ENCODE peak calls at places on chromosomes 13 and 19, in six cellular contexts. O is upper lobe of left lung; R is aorta; S is cardiac muscle cell; M is CD8-positive, alpha-beta memory T cell; A is heart left ventricle. U is an unnamed sample. For H3K4me1, the result is how much of the 10 kb centered on the place peaks cover.

GRCh38 chr13:39590466-39591036 is 12.4 kb downstream of the LHFPL6 start:
- DNase-seq in R (no peak), S (no peak), A (no peak), O (no peak), M (no peak), U (no peak)

GRCh38 chr19:32404939-32405430 is 585 bp upstream of the DPY19L3 start:
- DNase-seq in S (peak), M (peak), O (peak), A (peak), R (peak), U (peak)

GRCh38 chr13:25943666-25944065 is 108.2 kb downstream of the SHISA2 start:
- DNase-seq in A (no peak), S (peak), M (no peak), O (no peak), R (no peak), U (peak)

GRCh38 chr13:41500501-41500900 is 43.2 kb downstream of the RGCC start:
- DNase-seq in A (no peak), R (no peak), M (no peak), S (no peak), O (peak), U (no peak)

GRCh38 chr19:30395283-30395682 is 23.1 kb downstream of the ZNF536 start:
- DNase-seq in R (no peak), O (no peak), A (no peak), M (no peak), S (no peak), U (no peak)

GRCh38 chr13:104953588-104953987 is 1581.9 kb downstream of the EFNB2 start:
- DNase-seq in R (no peak), S (peak), O (no peak), A (no peak), M (no peak), U (no peak)

GRCh38 chr13:112928958-112929777 is 39.8 kb upstream of the MCF2L start:
- DNase-seq in O (peak), A (peak), S (peak), R (peak), M (no peak), U (peak)

GRCh38 chr19:15367439-15367838 is 12.1 kb downstream of the AKAP8 start:
- DNase-seq in O (no peak), M (no peak), A (no peak), S (no peak), R (no peak), U (no peak)

GRCh38 chr13:99974939-99975561 is 3.5 kb upstream of the ZIC5 start:
- DNase-seq in R (no peak), O (no peak), A (no peak), M (no peak), S (no peak), U (no peak)

GRCh38 chr13:51832471-51833152 is 12.4 kb downstream of the TMEM272 start:
- DNase-seq in M (peak), A (peak), R (no peak), O (no peak), S (peak), U (peak)

GRCh38 chr13:43783820-43784219 is 3.0 kb downstream of the ENOX1 start:
- DNase-seq in O (no peak), A (no peak), M (no peak), R (no peak), S (peak), U (peak)

GRCh38 chr13:20428666-20429644 is 96.7 kb downstream of the CRYL1 start:
- DNase-seq in A (no peak), R (no peak), M (no peak), O (no peak), S (no peak), U (no peak)

GRCh38 chr13:77833331-77833863 is 85.2 kb downstream of the EDNRB start:
- DNase-seq in O (no peak), S (peak), M (no peak), A (no peak), R (no peak), U (peak)

GRCh38 chr13:70108276-70108845 is at the start of gene KLHL1:
- DNase-seq in A (no peak), R (no peak), S (no peak), O (no peak), M (no peak), U (no peak)

GRCh38 chr13:24220086-24220703 is 59.7 kb downstream of the SPATA13 start:
- DNase-seq in O (no peak), A (no peak), R (no peak), S (peak), M (peak), U (peak)

GRCh38 chr13:64505511-64505910 is 2724.6 kb downstream of the PCDH9 start:
- DNase-seq in A (no peak), S (peak), M (no peak), O (no peak), R (no peak), U (no peak)

GRCh38 chr13:51417716-51418115 is 35.1 kb downstream of the INTS6 start:
- DNase-seq in M (no peak), S (no peak), A (no peak), O (no peak), R (no peak), U (no peak)

GRCh38 chr19:11494634-11495285 is 10.9 kb downstream of the ZNF653 start:
- DNase-seq in M (no peak), S (no peak), A (no peak), R (no peak), O (peak), U (no peak)

GRCh38 chr19:2612619-2613249 is 89.8 kb downstream of the GNG7 start:
- DNase-seq in O (no peak), R (no peak), A (no peak), M (peak), S (no peak), U (no peak)

GRCh38 chr13:30224732-30225131 is 82.6 kb downstream of the KATNAL1 start:
- DNase-seq in M (no peak), A (no peak), S (peak), R (no peak), O (no peak), U (no peak)

GRCh38 chr13:58935689-58936088 is 1228.0 kb downstream of the DIAPH3 start:
- DNase-seq in M (no peak), A (no peak), O (peak), S (no peak), R (no peak), U (no peak)

GRCh38 chr19:53965091-53965490 is 2.4 kb downstream of the CACNG8 start:
- DNase-seq in O (no peak), M (no peak), R (no peak), S (peak), A (no peak), U (no peak)

GRCh38 chr19:29326849-29327840 is 114.2 kb upstream of the UQCRFS1 start:
- DNase-seq in M (no peak), A (no peak), R (no peak), S (no peak), O (no peak), U (no peak)

GRCh38 chr13:26629260-26629659 is 71.8 kb downstream of the WASF3 start:
- DNase-seq in O (no peak), M (no peak), A (no peak), S (peak), R (no peak), U (peak)

GRCh38 chr19:16143399-16144215 is at the start of gene HSH2D:
- DNase-seq in R (peak), O (peak), M (peak), S (no peak), A (peak), U (no peak)

GRCh38 chr19:45275370-45275971 is 24.4 kb downstream of the MARK4 start:
- DNase-seq in R (no peak), O (no peak), A (no peak), M (no peak), S (peak), U (peak)

GRCh38 chr19:38792250-38793111 is 3.5 kb downstream of the LGALS7B start:
- DNase-seq in S (peak), M (peak), R (peak), A (peak), O (peak), U (no peak)

GRCh38 chr19:58034476-58034790 is 608 bp downstream of the ZSCAN1 start:
- DNase-seq in M (no peak), A (no peak), O (no peak), S (no peak), R (no peak), U (no peak)

GRCh38 chr13:79226938-79227337 is 179.1 kb downstream of the RBM26 start:
- DNase-seq in R (no peak), M (no peak), A (no peak), S (no peak), O (no peak), U (no peak)

GRCh38 chr13:30718661-30719520 is 16.5 kb upstream of the ALOX5AP start:
- DNase-seq in M (no peak), R (no peak), S (peak), A (no peak), O (no peak), U (no peak)

GRCh38 chr19:3096902-3097326 is 2.8 kb downstream of the GNA11 start:
- DNase-seq in A (peak), S (no peak), M (no peak), O (peak), R (no peak), U (no peak)

GRCh38 chr19:15123900-15124299 is 16.7 kb downstream of the SYDE1 start:
- DNase-seq in M (no peak), R (no peak), S (no peak), A (peak), O (no peak), U (no peak)

GRCh38 chr19:46913198-46913851 is 52.5 kb downstream of the ARHGAP35 start:
- DNase-seq in O (no peak), S (peak), R (no peak), M (no peak), A (no peak), U (no peak)
- H3K4me1 ChIP-seq in O (under half), S (under half), R (under half), M (under half), A (under half), U (under half)

DNA sequence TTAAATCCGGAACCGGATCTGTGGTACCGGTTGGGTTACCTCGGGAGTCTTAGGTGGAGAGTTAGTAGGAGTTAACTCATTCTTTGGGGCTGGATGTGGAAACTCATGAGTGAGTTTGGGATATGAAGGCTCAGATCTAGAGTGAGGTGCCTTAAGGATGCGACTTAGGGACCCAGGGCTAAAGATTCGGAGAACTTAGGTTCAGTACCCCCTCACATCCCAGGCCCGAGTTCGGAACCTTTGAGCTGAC is 317 bp downstream of the ACTMAP start:
- DNase-seq in R (no peak), S (no peak), M (no peak), O (no peak), A (no peak), U (no peak)
- H3K4me1 ChIP-seq in R (under half), S (under half), M (under half), O (half or more), A (under half), U (under half)

DNA sequence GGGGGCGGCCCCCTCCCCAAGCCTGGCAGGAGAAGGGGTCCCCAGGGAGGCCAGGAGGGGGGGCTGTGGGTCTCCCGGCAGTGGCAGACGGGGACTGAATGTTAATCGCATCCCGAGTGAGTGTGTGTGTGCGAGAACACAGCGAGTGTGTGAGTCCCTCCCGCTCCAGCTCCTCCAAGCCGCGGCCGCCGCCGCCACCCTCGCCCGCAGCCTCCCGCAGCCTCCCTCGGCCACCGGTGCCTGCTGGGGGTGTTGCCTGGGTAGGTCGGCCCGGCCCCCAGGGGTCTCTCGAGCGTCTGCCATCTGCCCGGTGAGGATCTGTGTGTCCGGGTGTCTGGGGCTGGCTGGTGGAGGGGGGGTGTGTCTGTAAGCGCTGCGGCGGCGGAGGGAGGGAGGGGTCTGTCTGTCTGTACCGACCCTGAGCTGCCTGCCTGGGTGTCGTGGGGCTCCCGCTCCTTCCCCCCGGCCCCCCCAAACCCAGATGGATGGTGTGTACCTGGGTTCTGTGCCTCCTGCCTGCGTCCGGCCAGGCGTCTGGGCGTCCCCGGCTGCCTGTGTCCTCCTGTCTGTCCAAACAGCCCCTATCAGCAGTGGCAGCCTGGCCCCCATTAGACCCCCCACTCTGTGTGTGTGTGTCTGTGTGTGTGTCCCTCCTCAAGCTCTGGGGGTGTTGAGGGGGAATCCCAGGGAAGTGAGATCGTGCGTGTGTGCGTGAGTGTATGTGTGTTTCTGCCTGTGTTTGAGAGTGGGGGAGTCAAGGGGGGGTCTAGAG is at the start of gene GRIN2D:
- DNase-seq in M (peak), R (no peak), O (peak), S (peak), A (no peak), U (peak)
- H3K4me1 ChIP-seq in M (under half), R (under half), O (under half), S (under half), A (under half), U (half or more)

GRCh38 chr13:110413311-110414040 is 106.4 kb downstream of the COL4A2 start:
- DNase-seq in S (no peak), M (no peak), A (no peak), O (no peak), R (no peak), U (no peak)
- H3K4me1 ChIP-seq in S (under half), M (under half), A (half or more), O (half or more), R (under half), U (under half)

DNA sequence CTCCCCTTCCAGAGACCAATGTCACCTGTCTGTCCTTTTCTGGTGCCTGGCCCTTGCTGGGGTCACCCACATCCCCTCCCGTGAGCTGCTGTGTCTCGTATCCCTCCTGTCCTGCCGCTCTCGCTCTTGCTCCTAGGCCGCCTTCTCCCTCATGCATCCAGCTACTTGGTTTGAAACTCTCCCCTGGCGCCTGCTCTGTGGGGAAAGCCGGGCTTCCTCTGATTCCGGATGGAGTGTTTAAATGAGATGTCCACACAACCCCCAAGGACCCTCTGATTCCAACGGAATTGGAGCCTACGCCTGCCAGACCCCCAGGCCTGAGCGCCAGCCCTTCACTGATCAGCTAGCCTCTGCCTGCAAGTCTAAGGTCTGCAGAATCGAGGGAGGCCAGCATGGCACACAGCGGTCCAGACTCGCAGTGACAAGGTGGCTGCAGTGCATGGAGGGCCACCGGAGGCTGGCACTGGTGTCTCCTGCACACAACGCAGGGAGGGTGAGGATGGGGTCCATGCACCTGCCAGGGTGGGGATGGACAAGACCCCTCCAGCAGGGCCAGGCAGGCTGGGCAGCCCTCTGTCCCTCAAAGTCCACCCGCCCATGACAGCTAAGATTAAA is 47.2 kb downstream of the RFX2 start:
- DNase-seq in A (no peak), S (no peak), O (no peak), M (no peak), R (no peak), U (no peak)
- H3K4me1 ChIP-seq in A (half or more), S (under half), O (half or more), M (under half), R (under half), U (under half)

GRCh38 chr19:33878912-33879810 is 82.5 kb downstream of the KCTD15 start:
- DNase-seq in S (no peak), M (no peak), O (no peak), A (no peak), R (no peak), U (no peak)

GRCh38 chr19:33888665-33889064 is 92.0 kb downstream of the KCTD15 start:
- DNase-seq in M (no peak), O (no peak), R (no peak), A (no peak), S (no peak), U (no peak)

GRCh38 chr19:33879818-33880575 is 83.3 kb downstream of the KCTD15 start:
- DNase-seq in O (peak), S (no peak), M (no peak), A (peak), R (no peak), U (no peak)

GRCh38 chr19:33887891-33888290 is 91.2 kb downstream of the KCTD15 start:
- DNase-seq in M (no peak), S (no peak), O (peak), R (no peak), A (no peak), U (no peak)

DNA sequence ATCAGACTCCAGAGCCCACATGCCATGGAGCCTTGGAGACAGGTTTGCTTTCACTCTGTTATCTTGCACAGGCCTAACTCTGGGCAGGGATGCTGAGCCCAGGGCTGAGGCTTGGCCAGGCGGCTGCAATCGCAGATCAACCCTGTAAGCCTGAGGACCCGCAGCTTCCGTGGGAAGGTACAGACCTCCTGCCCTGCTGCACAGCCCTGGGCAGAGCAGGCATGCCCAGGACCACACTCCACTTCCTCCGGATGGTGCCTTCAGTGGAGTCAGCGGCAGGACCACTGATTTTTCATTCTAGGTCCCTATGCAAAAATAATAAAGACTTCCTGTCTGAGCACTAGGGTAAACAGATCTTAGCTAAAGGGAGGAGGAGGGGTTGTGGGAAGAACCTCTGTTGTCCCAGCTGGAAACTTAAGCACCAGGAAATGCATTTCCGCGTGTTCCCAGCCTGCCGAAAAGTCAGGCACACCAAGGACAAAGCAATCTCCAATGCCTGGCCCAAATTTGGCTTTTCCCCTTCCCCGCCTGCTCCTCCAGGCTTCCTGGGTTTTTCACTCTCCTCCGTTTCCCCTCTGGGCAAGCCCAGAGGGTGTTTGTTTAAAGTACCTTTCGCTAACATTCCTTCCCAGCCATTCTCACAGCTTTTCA is 87.3 kb downstream of the KCTD15 start:
- DNase-seq in S (peak), O (no peak), M (no peak), R (no peak), A (peak), U (peak)
- H3K4me1 ChIP-seq in S (under half), O (under half), M (under half), R (under half), A (under half), U (under half)

GRCh38 chr19:55642153-55643002 is 1.1 kb upstream of the ZNF581 start:
- DNase-seq in R (peak), O (peak), A (no peak), S (peak), M (no peak), U (peak)

GRCh38 chr19:55640043-55640576 is 692 bp upstream of the ZNF580 start:
- DNase-seq in A (peak), O (peak), R (peak), M (peak), S (peak), U (peak)

GRCh38 chr19:55638864-55639359 is 1.9 kb upstream of the ZNF580 start:
- DNase-seq in A (peak), S (peak), O (no peak), R (peak), M (peak), U (peak)

GRCh38 chr19:55641376-55642152 is 762 bp downstream of the ZNF580 start:
- DNase-seq in A (no peak), S (peak), M (no peak), O (no peak), R (peak), U (peak)

DNA sequence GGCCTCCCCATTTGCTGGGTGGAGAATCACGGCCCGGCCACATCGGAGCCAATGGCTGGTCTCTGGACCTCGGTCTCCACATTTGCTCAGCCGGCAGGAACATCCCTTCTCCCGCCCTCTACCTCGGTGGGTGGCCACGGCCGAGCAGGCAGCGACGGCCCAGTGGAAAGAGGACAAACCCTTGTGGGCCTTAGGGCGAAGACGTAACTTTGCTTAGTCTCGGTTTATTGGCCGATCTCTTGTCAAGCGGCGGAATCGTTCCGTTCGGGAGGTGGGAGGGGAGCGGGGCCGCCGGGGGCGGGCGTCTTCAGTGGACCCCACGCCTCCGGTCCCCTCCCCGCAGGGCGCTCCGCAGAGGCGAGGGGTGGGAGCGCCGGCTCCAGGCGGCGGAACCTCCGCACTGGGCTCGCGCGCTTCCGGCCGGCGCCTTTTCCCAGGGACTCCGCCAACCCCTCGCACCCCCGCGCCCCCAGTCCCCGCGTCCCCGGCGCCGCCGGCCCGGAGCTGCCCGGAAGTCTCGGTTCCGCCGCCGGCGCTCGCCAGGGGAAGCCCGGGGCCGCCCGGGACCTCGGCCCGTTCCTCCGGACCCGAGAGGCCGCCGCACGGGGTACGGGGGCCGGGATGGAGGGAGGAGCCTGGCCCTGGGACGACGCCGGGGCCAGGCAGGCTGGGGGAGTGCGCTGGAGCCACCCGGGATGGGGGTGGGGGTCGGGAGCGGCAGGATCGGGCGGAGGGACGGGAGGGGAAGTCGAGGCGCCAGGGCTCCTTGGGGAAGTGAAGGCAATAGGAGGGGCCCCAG is at the start of gene ZNF580:
- DNase-seq in S (peak), O (peak), M (peak), R (peak), A (peak), U (peak)
- H3K4me1 ChIP-seq in S (under half), O (half or more), M (under half), R (under half), A (half or more), U (under half)